ENCODE peak calls at places on chromosomes 2 and 18, in eight cellular contexts. X is psoas muscle, M is neuronal stem cell, K is neural progenitor cell, T is lower lobe of right lung, A is lung, D is adrenal gland, V is A549. S is an unnamed sample. For H3K9me3, the result is how much of the 10 kb centered on the place peaks cover.

GRCh38 chr18:30135938-30136337 is 906.6 kb downstream of the DSC3 start:
- DNase-seq in X (no peak), M (no peak), K (no peak), T (no peak), A (no peak), D (no peak), V (no peak), S (no peak)

GRCh38 chr2:170928824-170929685 is at the start of gene GORASP2:
- DNase-seq in X (peak), M (peak), K (peak), T (peak), A (peak), D (peak), V (peak), S (peak)

GRCh38 chr2:23593396-23594078 is 208.6 kb downstream of the KLHL29 start:
- DNase-seq in X (no peak), M (no peak), K (no peak), T (peak), A (no peak), D (no peak), V (no peak), S (peak)

GRCh38 chr2:39725401-39725800 is 53.7 kb downstream of the THUMPD2 start:
- DNase-seq in X (no peak), M (no peak), K (no peak), T (no peak), A (no peak), D (no peak), V (no peak), S (no peak)

GRCh38 chr2:28751956-28752607 is 452 bp downstream of the PPP1CB start:
- DNase-seq in X (peak), M (no peak), K (peak), T (no peak), A (no peak), D (peak), V (peak), S (peak)

GRCh38 chr2:32895424-32895823 is 51.3 kb upstream of the LTBP1 start:
- DNase-seq in X (no peak), M (no peak), K (no peak), T (no peak), A (no peak), D (no peak), V (no peak), S (no peak)

GRCh38 chr2:111643761-111644160 is 240.2 kb downstream of the ANAPC1 start:
- DNase-seq in X (no peak), M (no peak), K (no peak), T (no peak), A (no peak), D (no peak), V (no peak), S (no peak)

GRCh38 chr2:219440388-219441256 is 6.0 kb downstream of the SPEG start:
- DNase-seq in X (no peak), M (no peak), K (no peak), T (no peak), A (no peak), D (no peak), V (peak), S (no peak)

GRCh38 chr2:191486584-191487320 is 191.2 kb upstream of the NABP1 start:
- DNase-seq in X (no peak), M (no peak), K (no peak), T (no peak), A (no peak), D (no peak), V (no peak), S (no peak)

GRCh38 chr2:30798536-30798991 is 8.7 kb downstream of the CAPN13 start:
- DNase-seq in X (no peak), M (no peak), K (no peak), T (no peak), A (no peak), D (no peak), V (no peak), S (no peak)

GRCh38 chr2:41496908-41497307 is 550.9 kb upstream of the PKDCC start:
- DNase-seq in X (no peak), M (no peak), K (no peak), T (no peak), A (no peak), D (no peak), V (peak), S (no peak)

GRCh38 chr2:41495050-41495449 is 552.8 kb upstream of the PKDCC start:
- DNase-seq in X (no peak), M (no peak), K (peak), T (no peak), A (no peak), D (no peak), V (peak), S (no peak)

GRCh38 chr2:41500895-41501294 is 546.9 kb upstream of the PKDCC start:
- DNase-seq in X (no peak), M (no peak), K (no peak), T (no peak), A (no peak), D (no peak), V (no peak), S (no peak)

GRCh38 chr2:41502752-41503151 is 545.1 kb upstream of the PKDCC start:
- DNase-seq in X (no peak), M (no peak), K (no peak), T (no peak), A (no peak), D (no peak), V (no peak), S (no peak)

DNA sequence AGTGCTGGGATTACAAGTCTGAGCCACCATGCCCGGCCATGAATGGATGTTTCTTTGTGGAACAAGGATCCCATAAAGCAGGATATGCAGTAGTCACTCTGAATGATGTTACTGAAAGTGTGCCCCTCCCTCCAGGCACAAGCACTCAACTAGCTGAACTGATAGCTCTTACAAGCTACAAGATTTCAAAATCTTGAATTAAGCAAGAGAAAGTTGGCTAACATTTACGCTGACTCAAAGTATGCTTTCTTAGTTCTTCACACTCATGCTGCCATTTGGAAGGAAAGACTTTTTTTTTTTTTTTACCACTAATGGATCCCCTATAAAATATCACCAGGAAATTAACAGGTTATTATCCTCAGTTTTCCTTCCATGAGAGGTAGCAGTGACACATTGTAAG is 549.0 kb upstream of the PKDCC start:
- DNase-seq in X (no peak), M (no peak), K (no peak), T (no peak), A (no peak), D (no peak), V (no peak), S (no peak)
- H3K9me3 ChIP-seq in X (under half), M (under half), K (under half), T (under half), A (under half), D (under half), V (under half), S (under half)

GRCh38 chr2:15838481-15838880 is 101.9 kb upstream of the MYCN start:
- DNase-seq in X (no peak), M (no peak), K (no peak), T (no peak), A (no peak), D (peak), V (no peak), S (no peak)
- H3K9me3 ChIP-seq in X (under half), M (under half), K (under half), T (under half), A (under half), D (under half), V (under half), S (under half)

GRCh38 chr2:83142934-83143333 is 1316.1 kb downstream of the SUCLG1 start:
- DNase-seq in X (no peak), M (no peak), K (no peak), T (no peak), A (no peak), D (no peak), V (no peak), S (no peak)

GRCh38 chr2:83143946-83144345 is 1315.1 kb downstream of the SUCLG1 start:
- DNase-seq in X (no peak), M (no peak), K (no peak), T (no peak), A (no peak), D (no peak), V (no peak), S (no peak)
- H3K9me3 ChIP-seq in X (under half), M (under half), K (under half), T (under half), A (under half), D (under half), V (under half), S (under half)

DNA sequence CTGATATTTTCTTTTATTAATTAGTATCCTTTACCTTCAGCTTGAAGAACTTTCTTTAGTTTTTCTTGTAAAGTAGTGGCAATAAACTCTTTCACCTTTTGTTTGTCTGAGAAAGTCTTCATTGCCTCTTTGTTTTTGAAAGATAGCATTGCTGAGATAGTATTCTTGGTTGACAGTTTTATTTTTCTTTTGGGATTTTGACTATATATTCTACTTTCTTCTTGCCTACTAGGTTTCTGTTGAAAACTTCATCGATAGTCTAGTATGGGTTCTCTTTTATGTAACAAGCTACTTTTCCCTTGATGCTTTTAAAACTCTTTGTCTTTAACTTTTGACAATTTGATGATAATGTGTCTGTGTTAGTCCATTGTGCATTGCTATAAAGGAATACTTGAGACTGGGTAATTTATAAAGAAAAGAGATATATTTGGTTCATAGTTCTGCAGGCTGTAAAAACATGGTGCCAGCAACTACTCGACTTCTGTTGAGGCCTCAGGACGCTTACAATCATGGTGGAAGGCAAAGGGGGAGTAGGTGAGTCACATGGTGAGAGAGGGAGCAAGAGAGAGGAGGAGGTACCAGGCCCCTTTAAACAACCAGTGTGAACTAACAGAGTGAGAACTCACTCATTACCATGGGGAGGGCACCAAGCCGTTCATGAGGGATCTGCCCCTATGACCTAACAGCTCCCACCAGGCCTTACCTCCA is 12.0 kb downstream of the CCDC150 start:
- DNase-seq in X (no peak), M (no peak), K (no peak), T (no peak), A (no peak), D (no peak), V (no peak), S (no peak)
- H3K9me3 ChIP-seq in X (under half), M (half or more), K (under half), T (under half), A (under half), D (under half), V (under half), S (under half)

GRCh38 chr18:70981400-70982140 is 692.7 kb downstream of the SOCS6 start:
- DNase-seq in X (no peak), M (no peak), K (no peak), T (no peak), A (no peak), D (no peak), V (no peak), S (no peak)
- H3K9me3 ChIP-seq in X (under half), M (under half), K (under half), T (under half), A (under half), D (under half), V (under half), S (under half)

GRCh38 chr2:71787476-71788185 is 334.3 kb downstream of the DYSF start:
- DNase-seq in X (no peak), M (no peak), K (no peak), T (no peak), A (no peak), D (peak), V (no peak), S (peak)
- H3K9me3 ChIP-seq in X (under half), M (under half), K (under half), T (under half), A (under half), D (under half), V (under half), S (under half)

GRCh38 chr2:11336189-11336588 is 8.2 kb downstream of the ROCK2 start:
- DNase-seq in X (no peak), M (no peak), K (no peak), T (no peak), A (no peak), D (no peak), V (no peak), S (no peak)
- H3K9me3 ChIP-seq in X (under half), M (under half), K (under half), T (under half), A (under half), D (under half), V (under half), S (under half)

GRCh38 chr2:144535300-144535699 is 15.4 kb upstream of the ZEB2 start:
- DNase-seq in X (no peak), M (no peak), K (no peak), T (no peak), A (no peak), D (no peak), V (no peak), S (no peak)
- H3K9me3 ChIP-seq in X (under half), M (under half), K (under half), T (under half), A (under half), D (under half), V (under half), S (under half)

S was measured in sigmoid colon.